ENCODE peak calls at places on chromosome 4, in nine cellular contexts. F, L, O, J, B, N, U, V and E are unnamed samples.

GRCh38 chr4:36280555-36280954 is 861 bp upstream of the DTHD1 start:
- DNase-seq in F (no peak), L (no peak), O (no peak), J (peak; percentile 8), B (no peak), N (no peak), U (no peak), V (no peak), E (no peak)

GRCh38 chr4:23717528-23718248 is 172.2 kb downstream of the PPARGC1A start:
- DNase-seq in F (peak; percentile 43), L (no peak), O (no peak), J (peak; percentile 36), B (no peak), N (no peak), U (no peak), V (no peak), E (peak; percentile 31)

GRCh38 chr4:87180767-87181166 is 39.7 kb downstream of the KLHL8 start:
- DNase-seq in F (peak; percentile 62), L (no peak), O (no peak), J (no peak), B (no peak), N (no peak), U (no peak), V (no peak), E (peak; percentile 43)

GRCh38 chr4:72394264-72394663 is 174.8 kb downstream of the ADAMTS3 start:
- DNase-seq in F (peak; percentile 27), L (no peak), O (no peak), J (peak; percentile 19), B (no peak), N (no peak), U (no peak), V (peak; percentile 44), E (peak; percentile 68)

GRCh38 chr4:106806158-106806797 is 229.8 kb downstream of the DKK2 start:
- DNase-seq in F (no peak), L (no peak), O (no peak), J (peak; percentile 2), B (no peak), N (no peak), U (no peak), V (no peak), E (no peak)

GRCh38 chr4:15144249-15144966 is 142.1 kb downstream of the CPEB2 start:
- DNase-seq in F (no peak), L (no peak), O (no peak), J (no peak), B (no peak), N (no peak), U (no peak), V (no peak), E (peak; percentile 28)

GRCh38 chr4:39235021-39235420 is 52.7 kb downstream of the WDR19 start:
- DNase-seq in F (no peak), L (no peak), O (no peak), J (no peak), B (no peak), N (no peak), U (no peak), V (no peak), E (no peak)

GRCh38 chr4:108651068-108651794 is 832 bp downstream of the OSTC start:
- DNase-seq in F (peak; percentile 63), L (no peak), O (no peak), J (peak; percentile 72), B (no peak), N (no peak), U (no peak), V (peak; percentile 12), E (peak; percentile 82)

GRCh38 chr4:55372259-55372658 is 23.5 kb upstream of the TMEM165 start:
- DNase-seq in F (peak; percentile 76), L (no peak), O (no peak), J (no peak), B (no peak), N (no peak), U (no peak), V (no peak), E (peak; percentile 85)

GRCh38 chr4:86961605-86962295 is 26.9 kb downstream of the AFF1 start:
- DNase-seq in F (peak; percentile 37), L (no peak), O (no peak), J (peak; percentile 84), B (no peak), N (no peak), U (no peak), V (peak; percentile 58), E (no peak)

GRCh38 chr4:82499705-82500104 is 62.1 kb downstream of the TMEM150C start:
- DNase-seq in F (no peak), L (no peak), O (no peak), J (no peak), B (no peak), N (no peak), U (no peak), V (no peak), E (no peak)

GRCh38 chr4:37742149-37742548 is 56.0 kb upstream of the RELL1 start:
- DNase-seq in F (no peak), L (no peak), O (no peak), J (no peak), B (no peak), N (no peak), U (no peak), V (no peak), E (peak; percentile 36)

GRCh38 chr4:112604590-112604989 is 32.1 kb downstream of the ZGRF1 start:
- DNase-seq in F (peak; percentile 75), L (no peak), O (no peak), J (peak; percentile 31), B (no peak), N (no peak), U (no peak), V (peak; percentile 25), E (peak; percentile 78)

GRCh38 chr4:2535386-2536192 is 858 bp upstream of the FAM193A start:
- DNase-seq in F (peak; percentile 33), L (peak; percentile 84), O (peak; percentile 67), J (peak; percentile 36), B (peak; percentile 50), N (no peak), U (peak; percentile 69), V (no peak), E (peak; percentile 35)

GRCh38 chr4:96097040-96097607 is 257.2 kb downstream of the PDHA2 start:
- DNase-seq in F (peak; percentile 51), L (no peak), O (no peak), J (peak; percentile 86), B (no peak), N (no peak), U (no peak), V (peak; percentile 35), E (peak; percentile 39)

GRCh38 chr4:7418131-7418943 is 16.4 kb downstream of the PSAPL1 start:
- DNase-seq in F (no peak), L (peak; percentile 55), O (no peak), J (no peak), B (no peak), N (no peak), U (peak; percentile 4), V (no peak), E (no peak)

GRCh38 chr4:184423003-184423686 is 51.2 kb downstream of the IRF2 start:
- DNase-seq in F (no peak), L (no peak), O (no peak), J (no peak), B (no peak), N (no peak), U (no peak), V (no peak), E (no peak)
- H3K4me3 ChIP-seq in F (no peak overlapping the region), L (no peak overlapping the region), O (no peak overlapping the region), J (no peak overlapping the region), B (no peak overlapping the region), N (no peak overlapping the region), U (no peak overlapping the region), V (no peak overlapping the region), E (no peak overlapping the region)

GRCh38 chr4:47703964-47704363 is 133.9 kb downstream of the CORIN start:
- DNase-seq in F (no peak), L (no peak), O (no peak), J (no peak), B (no peak), N (no peak), U (no peak), V (peak; percentile 55), E (no peak)

GRCh38 chr4:47703008-47703407 is 134.9 kb downstream of the CORIN start:
- DNase-seq in F (no peak), L (no peak), O (no peak), J (no peak), B (no peak), N (no peak), U (no peak), V (no peak), E (no peak)

GRCh38 chr4:47701286-47701685 is 136.6 kb downstream of the CORIN start:
- DNase-seq in F (no peak), L (no peak), O (no peak), J (no peak), B (no peak), N (no peak), U (no peak), V (no peak), E (no peak)

GRCh38 chr4:47704693-47705325 is 133.1 kb downstream of the CORIN start:
- DNase-seq in F (peak; percentile 60), L (no peak), O (no peak), J (peak; percentile 3), B (no peak), N (no peak), U (peak; percentile 42), V (no peak), E (peak; percentile 50)

GRCh38 chr4:47705326-47705981 is 132.4 kb downstream of the CORIN start:
- DNase-seq in F (peak; percentile 48), L (no peak), O (no peak), J (peak; percentile 15), B (no peak), N (no peak), U (no peak), V (no peak), E (peak; percentile 51)
- TF ChIP-seq CTCF in F (peak; percentile 33), L (no peak), O (peak; percentile 36), J (peak; percentile 21), B (peak; percentile 17), N (peak; percentile 32), U (peak; percentile 30), V (peak; percentile 50), E (peak; percentile 51)

DNA sequence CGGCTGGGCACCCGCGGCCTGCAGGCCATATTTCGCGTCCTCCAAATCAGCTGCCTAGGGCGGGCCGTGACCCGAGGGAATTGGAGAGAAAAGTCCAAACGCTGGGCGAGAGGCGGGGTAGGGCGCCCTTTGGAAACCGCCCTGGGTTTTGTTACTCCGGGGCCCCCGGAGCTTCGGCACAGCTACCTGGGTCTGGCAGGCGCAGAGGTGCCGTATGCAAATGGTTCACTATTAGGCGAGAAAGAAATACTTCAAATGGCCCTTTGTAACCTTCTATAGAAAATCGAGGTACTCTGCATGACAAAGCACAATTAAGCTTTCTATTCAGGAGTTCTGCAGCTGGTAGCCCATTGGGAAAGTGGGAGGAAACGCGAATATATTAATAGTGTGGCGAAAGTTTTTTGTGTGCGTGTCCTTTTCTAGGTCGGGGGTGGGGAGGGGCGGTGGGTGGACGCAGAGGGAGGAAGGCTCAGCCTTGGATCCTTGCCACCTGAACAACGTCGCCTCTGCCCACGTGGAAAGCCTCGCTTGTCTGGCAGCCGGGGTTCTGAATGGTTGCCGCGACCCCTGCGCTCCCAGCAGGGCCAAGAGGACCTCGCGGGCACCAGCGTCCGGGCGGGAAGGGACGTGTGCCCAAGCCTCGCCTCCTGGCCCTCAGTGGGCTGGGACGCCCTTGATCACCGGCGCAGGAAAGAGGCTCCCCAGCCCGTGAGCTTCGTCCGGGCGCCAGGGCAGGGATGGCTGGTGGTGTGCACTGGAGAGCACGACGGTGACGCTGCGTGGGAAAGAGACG is 9.5 kb downstream of the GSX2 start:
- DNase-seq in F (no peak), L (no peak), O (no peak), J (no peak), B (no peak), N (no peak), U (no peak), V (no peak), E (no peak)
- H3K4me3 ChIP-seq in F (no peak overlapping the region), L (peak overlapping the region; percentile 33), O (peak overlapping the region; percentile 18), J (no peak overlapping the region), B (peak overlapping the region; percentile 31), N (no peak overlapping the region), U (no peak overlapping the region), V (no peak overlapping the region), E (peak overlapping the region; percentile 19)

GRCh38 chr4:137545461-137545861 is 13.2 kb upstream of the PCDH18 start:
- DNase-seq in F (peak; percentile 64), L (no peak), O (no peak), J (peak; percentile 90), B (no peak), N (no peak), U (no peak), V (no peak), E (peak; percentile 54)
- TF ChIP-seq CTCF in F (no peak), L (no peak), O (no peak), J (peak; percentile 15), B (no peak), N (no peak), U (no peak), V (no peak), E (peak; percentile 7)